ENCODE peak calls at places on chromosome 3, in five cellular contexts. Y is left lung; O is breast epithelium; B is CD8-positive, alpha-beta memory T cell; T is thyroid gland. Q is an unnamed sample. For H3K4me1, the result is how much of the 10 kb centered on the place peaks cover.

GRCh38 chr3:141646760-141647561 is 91.1 kb upstream of the RNF7 start:
- DNase-seq in Y (no peak), O (no peak), B (no peak), T (no peak), Q (no peak)

GRCh38 chr3:72571052-72571451 is 277.2 kb downstream of the SHQ1 start:
- DNase-seq in Y (no peak), O (no peak), B (no peak), T (no peak), Q (no peak)

GRCh38 chr3:191425322-191425734 is 35.6 kb upstream of the PYDC2 start:
- DNase-seq in Y (no peak), O (no peak), B (no peak), T (no peak), Q (no peak)

GRCh38 chr3:169034401-169034800 is 629.1 kb downstream of the MECOM start:
- DNase-seq in Y (no peak), O (no peak), B (no peak), T (no peak), Q (no peak)

GRCh38 chr3:197327701-197328100 is 29.3 kb upstream of the DLG1 start:
- DNase-seq in Y (no peak), O (no peak), B (no peak), T (no peak), Q (no peak)

GRCh38 chr3:50410185-50410584 is 50.9 kb upstream of the TMEM115 start:
- DNase-seq in Y (no peak), O (no peak), B (no peak), T (no peak), Q (no peak)

GRCh38 chr3:24023249-24023648 is 78.2 kb downstream of the NR1D2 start:
- DNase-seq in Y (no peak), O (no peak), B (no peak), T (no peak), Q (no peak)

GRCh38 chr3:99413504-99413903 is 224.9 kb upstream of the COL8A1 start:
- DNase-seq in Y (no peak), O (no peak), B (no peak), T (no peak), Q (no peak)

GRCh38 chr3:161559177-161559998 is 62.8 kb downstream of the OTOL1 start:
- DNase-seq in Y (no peak), O (no peak), B (no peak), T (peak), Q (no peak)

GRCh38 chr3:134373942-134374790 is at the start of gene AMOTL2:
- DNase-seq in Y (peak), O (peak), B (no peak), T (peak), Q (no peak)

GRCh38 chr3:176978441-176978840 is 218.8 kb downstream of the TBL1XR1 start:
- DNase-seq in Y (no peak), O (no peak), B (no peak), T (no peak), Q (no peak)

GRCh38 chr3:131218196-131218595 is 163.4 kb upstream of the NUDT16 start:
- DNase-seq in Y (no peak), O (no peak), B (no peak), T (no peak), Q (no peak)

GRCh38 chr3:141261472-141262171 is 30.0 kb downstream of the PXYLP1 start:
- DNase-seq in Y (no peak), O (no peak), B (no peak), T (no peak), Q (no peak)

GRCh38 chr3:177195242-177195940 is 1.9 kb downstream of the TBL1XR1 start:
- DNase-seq in Y (no peak), O (no peak), B (no peak), T (peak), Q (no peak)

GRCh38 chr3:40079845-40080240 is 229.7 kb upstream of the EIF1B start:
- DNase-seq in Y (no peak), O (no peak), B (no peak), T (no peak), Q (no peak)

GRCh38 chr3:184757010-184757651 is 45.3 kb upstream of the MAGEF1 start:
- DNase-seq in Y (no peak), O (no peak), B (no peak), T (peak), Q (no peak)

GRCh38 chr3:59425942-59426341 is 376.1 kb upstream of the CFAP20DC start:
- DNase-seq in Y (no peak), O (no peak), B (peak), T (no peak), Q (no peak)

GRCh38 chr3:32510075-32510724 is 7.5 kb upstream of the CMTM6 start:
- DNase-seq in Y (no peak), O (peak), B (peak), T (peak), Q (peak)

GRCh38 chr3:24305795-24306467 is 188.7 kb downstream of the THRB start:
- DNase-seq in Y (no peak), O (no peak), B (no peak), T (no peak), Q (no peak)

GRCh38 chr3:66164155-66164554 is 56.6 kb upstream of the SLC25A26 start:
- DNase-seq in Y (no peak), O (no peak), B (no peak), T (no peak), Q (no peak)

GRCh38 chr3:182940266-182940808 is 40.0 kb downstream of the DCUN1D1 start:
- DNase-seq in Y (no peak), O (no peak), B (no peak), T (no peak), Q (no peak)

GRCh38 chr3:120436523-120437050 is 14.2 kb downstream of the FSTL1 start:
- DNase-seq in Y (no peak), O (no peak), B (no peak), T (no peak), Q (no peak)

GRCh38 chr3:120437559-120437958 is 13.2 kb downstream of the FSTL1 start:
- DNase-seq in Y (no peak), O (no peak), B (no peak), T (no peak), Q (no peak)

GRCh38 chr3:120440001-120440703 is 10.6 kb downstream of the FSTL1 start:
- DNase-seq in Y (no peak), O (no peak), B (no peak), T (no peak), Q (no peak)

GRCh38 chr3:120438971-120439370 is 11.8 kb downstream of the FSTL1 start:
- DNase-seq in Y (no peak), O (no peak), B (no peak), T (peak), Q (peak)

GRCh38 chr3:120438216-120438615 is 12.6 kb downstream of the FSTL1 start:
- DNase-seq in Y (no peak), O (no peak), B (no peak), T (peak), Q (no peak)
- H3K27ac ChIP-seq in Y (no peak), O (peak), B (no peak), T (peak), Q (peak)

GRCh38 chr3:136186330-136186729 is 9.8 kb downstream of the MSL2 start:
- DNase-seq in Y (no peak), O (no peak), B (no peak), T (peak), Q (no peak)
- H3K4me1 ChIP-seq in Y (under half), O (under half), B (half or more), T (under half), Q (under half)

GRCh38 chr3:195178124-195178910 is 92.6 kb downstream of the XXYLT1 start:
- DNase-seq in Y (no peak), O (no peak), B (no peak), T (peak), Q (no peak)
- H3K4me3 ChIP-seq in Y (no peak), O (peak), B (no peak), T (no peak), Q (no peak)

DNA sequence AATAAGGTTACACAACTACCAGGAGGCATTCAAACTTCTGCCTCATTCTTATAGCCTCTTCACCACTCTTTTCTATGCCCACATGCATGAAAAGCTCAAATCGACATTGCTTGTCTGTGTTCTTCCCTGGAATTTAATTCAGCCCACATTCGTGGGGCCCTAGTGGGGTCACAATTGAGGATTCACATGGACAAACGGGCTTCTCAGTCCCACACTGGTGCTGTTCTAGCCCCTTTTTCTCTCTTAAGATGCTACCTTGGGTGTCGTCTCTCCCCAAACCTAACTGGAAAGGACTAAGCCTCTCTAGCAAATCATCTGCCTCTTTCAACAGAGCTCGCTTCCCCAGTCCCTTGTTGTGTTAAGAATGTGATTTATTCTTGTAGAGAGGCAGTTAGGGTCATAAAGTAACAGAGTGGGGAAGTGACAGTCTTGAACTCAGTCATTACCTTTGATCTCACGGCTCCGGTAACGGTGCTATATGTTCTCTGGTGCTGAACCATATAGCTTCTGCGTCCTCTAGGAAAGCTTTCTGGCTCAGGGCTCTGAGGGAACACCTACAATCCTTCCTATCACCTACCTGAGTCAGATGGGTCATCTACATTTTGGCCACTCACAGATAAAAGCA is 4.9 kb downstream of the LPP start:
- DNase-seq in Y (no peak), O (no peak), B (no peak), T (no peak), Q (no peak)
- H3K27ac ChIP-seq in Y (no peak), O (peak), B (no peak), T (no peak), Q (peak)

GRCh38 chr3:149657458-149657795 is 398 bp downstream of the WWTR1 start:
- DNase-seq in Y (no peak), O (peak), B (no peak), T (peak), Q (no peak)
- H3K4me1 ChIP-seq in Y (under half), O (under half), B (under half), T (under half), Q (under half)

GRCh38 chr3:10015476-10015904 is 10.7 kb upstream of the FANCD2 start:
- DNase-seq in Y (no peak), O (peak), B (no peak), T (peak), Q (no peak)
- H3K4me3 ChIP-seq in Y (no peak), O (peak), B (no peak), T (no peak), Q (no peak)